ENCODE peak calls at places on chromosomes 2 and 18, in five cellular contexts. F is tibial artery, V is transverse colon, K is Peyer's patch, O is A549. A is an unnamed sample.

GRCh38 chr2:11698009-11698922 is 28.3 kb upstream of the NTSR2 start:
- DNase-seq in F (no peak), V (peak; percentile 59), K (peak; percentile 55), O (no peak), A (no peak)

GRCh38 chr2:159903404-159904126 is 105.6 kb upstream of the CD302 start:
- DNase-seq in F (peak; percentile 70), V (peak; percentile 61), K (peak; percentile 67), O (no peak), A (no peak)

GRCh38 chr2:136932700-136933099 is 167.4 kb downstream of the THSD7B start:
- DNase-seq in F (no peak), V (no peak), K (no peak), O (no peak), A (peak; percentile 55)

GRCh38 chr2:73987109-73987947 is 2.6 kb downstream of the TET3 start:
- DNase-seq in F (no peak), V (peak; percentile 64), K (peak; percentile 71), O (no peak), A (no peak)

GRCh38 chr2:231460073-231460861 is 4.0 kb downstream of the NCL start:
- DNase-seq in F (no peak), V (no peak), K (no peak), O (no peak), A (no peak)

GRCh38 chr2:191030521-191031154 is 16.7 kb upstream of the STAT1 start:
- DNase-seq in F (no peak), V (no peak), K (no peak), O (peak; percentile 40), A (peak; percentile 56)

GRCh38 chr2:87401726-87402345 is 346.1 kb upstream of the PLGLB2 start:
- DNase-seq in F (no peak), V (no peak), K (peak; percentile 23), O (no peak), A (peak; percentile 26)

GRCh38 chr18:73947180-73947989 is 200.2 kb downstream of the FBXO15 start:
- DNase-seq in F (no peak), V (no peak), K (no peak), O (no peak), A (no peak)

GRCh38 chr18:48546411-48546810 is 7.6 kb downstream of the CTIF start:
- DNase-seq in F (peak; percentile 43), V (no peak), K (no peak), O (no peak), A (no peak)

GRCh38 chr2:101788995-101789970 is 91.8 kb downstream of the MAP4K4 start:
- DNase-seq in F (no peak), V (no peak), K (no peak), O (no peak), A (no peak)

GRCh38 chr2:25735835-25736234 is 62.5 kb upstream of the DTNB start:
- DNase-seq in F (no peak), V (no peak), K (no peak), O (no peak), A (no peak)

GRCh38 chr2:140247451-140248205 is 1467.4 kb upstream of the NXPH2 start:
- DNase-seq in F (peak; percentile 62), V (no peak), K (no peak), O (no peak), A (no peak)

GRCh38 chr2:240392084-240392947 is 43.1 kb upstream of the GPC1 start:
- DNase-seq in F (peak; percentile 61), V (peak; percentile 6), K (peak; percentile 36), O (no peak), A (no peak)

GRCh38 chr2:46923011-46923669 is 7.5 kb upstream of the MCFD2 start:
- DNase-seq in F (no peak), V (no peak), K (no peak), O (no peak), A (peak; percentile 22)

GRCh38 chr2:138034536-138034935 is 70.3 kb downstream of the HNMT start:
- DNase-seq in F (no peak), V (no peak), K (no peak), O (no peak), A (no peak)

GRCh38 chr2:179800776-179801175 is 60.6 kb downstream of the ZNF385B start:
- DNase-seq in F (no peak), V (no peak), K (no peak), O (no peak), A (no peak)

GRCh38 chr2:200107818-200108217 is 152.4 kb downstream of the MAIP1 start:
- DNase-seq in F (no peak), V (no peak), K (no peak), O (no peak), A (no peak)

GRCh38 chr18:48629730-48630324 is 91.0 kb downstream of the CTIF start:
- DNase-seq in F (peak; percentile 25), V (no peak), K (no peak), O (peak; percentile 69), A (no peak)

GRCh38 chr2:219010162-219010756 is 17.0 kb upstream of the CRYBA2 start:
- DNase-seq in F (no peak), V (peak; percentile 44), K (no peak), O (peak; percentile 64), A (peak; percentile 66)

GRCh38 chr2:176063958-176064357 is 19.8 kb downstream of the EVX2 start:
- DNase-seq in F (no peak), V (no peak), K (no peak), O (no peak), A (no peak)

GRCh38 chr2:106275971-106276370 is 81.9 kb upstream of the UXS1 start:
- DNase-seq in F (no peak), V (no peak), K (no peak), O (no peak), A (no peak)

GRCh38 chr18:58590231-58590630 is 38.7 kb downstream of the ALPK2 start:
- DNase-seq in F (no peak), V (no peak), K (no peak), O (no peak), A (peak; percentile 70)

DNA sequence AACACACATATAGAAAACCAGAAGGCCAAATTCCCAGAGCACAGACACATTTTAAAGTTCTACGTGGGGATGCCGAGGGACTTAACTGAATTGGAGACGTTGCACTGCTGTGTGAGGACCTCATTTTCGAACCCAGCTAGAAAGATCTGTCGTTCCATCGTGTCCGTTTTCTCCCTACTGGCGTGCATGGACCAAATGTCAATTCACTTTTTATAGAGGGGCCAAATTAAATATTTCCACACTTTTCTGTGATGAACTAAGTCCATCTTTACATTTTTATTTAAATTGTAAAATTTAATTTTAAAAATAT is 690 bp upstream of the TSHZ1 start:
- DNase-seq in F (no peak), V (no peak), K (no peak), O (no peak), A (no peak)
- H3K4me1 ChIP-seq in F (peaks cover 35% of the 10 kb centered on the region), V (peaks cover 59% of the 10 kb centered on the region), K (peaks cover 54% of the 10 kb centered on the region), O (peaks cover 22% of the 10 kb centered on the region), A (peaks cover 5% of the 10 kb centered on the region)

GRCh38 chr18:13390711-13391110 is 172.2 kb downstream of the LDLRAD4 start:
- DNase-seq in F (no peak), V (no peak), K (no peak), O (no peak), A (no peak)
- H3K4me1 ChIP-seq in F (peaks cover 11% of the 10 kb centered on the region), V (no peaks in the 10 kb centered on the region), K (peaks cover 5% of the 10 kb centered on the region), O (no peaks in the 10 kb centered on the region), A (no peaks in the 10 kb centered on the region)

GRCh38 chr2:68383778-68384177 is 18.7 kb downstream of the PLEK start:
- DNase-seq in F (no peak), V (no peak), K (no peak), O (no peak), A (no peak)

GRCh38 chr2:68385232-68385906 is 20.3 kb downstream of the PLEK start:
- DNase-seq in F (no peak), V (no peak), K (no peak), O (no peak), A (no peak)

GRCh38 chr2:68386362-68386761 is 21.3 kb downstream of the PLEK start:
- DNase-seq in F (no peak), V (no peak), K (no peak), O (no peak), A (no peak)

GRCh38 chr2:68385907-68386287 is 20.8 kb downstream of the PLEK start:
- DNase-seq in F (no peak), V (no peak), K (no peak), O (no peak), A (no peak)

GRCh38 chr2:68384485-68385107 is 19.5 kb downstream of the PLEK start:
- DNase-seq in F (no peak), V (no peak), K (no peak), O (no peak), A (no peak)
- H3K4me1 ChIP-seq in F (no peaks in the 10 kb centered on the region), V (no peaks in the 10 kb centered on the region), K (no peaks in the 10 kb centered on the region), O (no peaks in the 10 kb centered on the region), A (no peaks in the 10 kb centered on the region)

DNA sequence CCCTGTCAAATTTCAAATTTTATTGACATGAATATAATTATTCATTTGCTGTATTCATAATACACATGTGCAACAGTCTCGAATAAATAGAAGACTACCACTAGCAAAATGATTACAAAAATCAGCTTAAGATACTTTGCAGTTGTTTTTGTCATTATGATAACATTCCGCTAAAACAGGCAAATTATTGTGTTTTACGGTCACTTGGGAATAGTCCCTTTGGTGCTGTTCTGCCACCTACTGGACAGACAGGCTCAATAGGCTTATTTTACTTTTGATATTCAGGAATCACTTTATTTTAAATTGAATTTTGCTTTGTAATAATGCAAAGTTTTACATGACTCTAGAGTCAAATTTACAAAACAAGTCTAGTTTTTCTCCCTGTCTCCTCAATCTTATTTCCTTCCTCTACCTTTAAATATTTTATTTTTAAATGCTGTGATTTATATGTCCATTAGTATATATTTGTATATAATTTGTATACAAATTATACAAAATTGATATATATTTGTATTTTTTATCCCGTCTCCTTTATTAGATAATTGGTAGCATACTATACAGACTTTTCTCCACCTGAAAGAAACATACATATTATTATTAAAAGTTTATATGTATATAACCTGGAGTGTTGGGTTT is 456.3 kb downstream of the DLGAP1 start:
- DNase-seq in F (no peak), V (peak; percentile 13), K (no peak), O (no peak), A (no peak)
- H3K4me1 ChIP-seq in F (peaks cover 3% of the 10 kb centered on the region), V (no peaks in the 10 kb centered on the region), K (no peaks in the 10 kb centered on the region), O (peaks cover 19% of the 10 kb centered on the region), A (no peaks in the 10 kb centered on the region)

GRCh38 chr2:55620123-55620779 is 2.8 kb upstream of the PPP4R3B start:
- DNase-seq in F (no peak), V (no peak), K (no peak), O (no peak), A (peak; percentile 22)
- H3K4me1 ChIP-seq in F (peaks cover 9% of the 10 kb centered on the region), V (peaks cover 13% of the 10 kb centered on the region), K (peaks cover 27% of the 10 kb centered on the region), O (peaks cover 16% of the 10 kb centered on the region), A (no peaks in the 10 kb centered on the region)

DNA sequence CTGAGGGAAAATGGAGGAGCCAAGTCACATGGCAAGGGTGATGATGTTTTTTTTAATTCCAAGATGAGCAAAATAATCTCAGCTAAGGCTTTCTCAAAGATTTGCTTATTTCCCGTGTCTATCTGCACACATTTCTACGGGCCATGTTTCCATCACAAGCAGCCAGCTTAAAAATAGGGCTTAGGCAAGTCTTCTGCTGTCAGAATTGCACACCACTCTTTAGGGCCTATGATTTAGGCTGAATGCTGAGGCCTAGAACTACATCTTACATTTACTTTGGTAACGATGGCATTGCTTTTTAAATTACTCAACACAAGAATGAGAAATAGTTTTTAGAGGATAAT is 144.2 kb downstream of the RNF144A start:
- DNase-seq in F (no peak), V (no peak), K (no peak), O (no peak), A (no peak)
- H3K4me1 ChIP-seq in F (peaks cover 28% of the 10 kb centered on the region), V (no peaks in the 10 kb centered on the region), K (no peaks in the 10 kb centered on the region), O (no peaks in the 10 kb centered on the region), A (no peaks in the 10 kb centered on the region)

GRCh38 chr2:21330786-21331391 is 207.1 kb downstream of the TDRD15 start:
- DNase-seq in F (no peak), V (no peak), K (no peak), O (no peak), A (no peak)
- H3K4me1 ChIP-seq in F (no peaks in the 10 kb centered on the region), V (peaks cover 10% of the 10 kb centered on the region), K (peaks cover 7% of the 10 kb centered on the region), O (no peaks in the 10 kb centered on the region), A (no peaks in the 10 kb centered on the region)